ENCODE peak calls at places on chromosomes 1 and 21, in nine cellular contexts. One of them, this sample, is unnamed.

GRCh38 chr1:212498243-212498642 is 65.5 kb downstream of the NENF start:
- DNase-seq in activated CD8-positive, alpha-beta T cell treated with anti-CD3 and anti-CD28 coated beads for 36 hours: no peak
- DNase-seq in pancreas: no peak
- DNase-seq in MM.1S: no peak
- DNase-seq in AML-193: no peak
- DNase-seq in HTR-8/SVneo: no peak
- DNase-seq in HCT116: no peak
- DNase-seq in CD8-positive, alpha-beta memory T cell: no peak
- DNase-seq in central memory CD4-positive, alpha-beta T cell: no peak
- DNase-seq in this sample: no peak

GRCh38 chr21:45366931-45367401 is 38.0 kb upstream of the COL18A1 start:
- DNase-seq in activated CD8-positive, alpha-beta T cell treated with anti-CD3 and anti-CD28 coated beads for 36 hours: no peak
- DNase-seq in pancreas: peak; percentile 44
- DNase-seq in MM.1S: no peak
- DNase-seq in AML-193: no peak
- DNase-seq in HTR-8/SVneo: peak; percentile 97
- DNase-seq in HCT116: no peak
- DNase-seq in CD8-positive, alpha-beta memory T cell: no peak
- DNase-seq in central memory CD4-positive, alpha-beta T cell: no peak
- DNase-seq in this sample: no peak

GRCh38 chr1:226628624-226629155 is 80.1 kb downstream of the STUM start:
- DNase-seq in activated CD8-positive, alpha-beta T cell treated with anti-CD3 and anti-CD28 coated beads for 36 hours: no peak
- DNase-seq in pancreas: no peak
- DNase-seq in MM.1S: no peak
- DNase-seq in AML-193: no peak
- DNase-seq in HTR-8/SVneo: no peak
- DNase-seq in HCT116: no peak
- DNase-seq in CD8-positive, alpha-beta memory T cell: peak; percentile 26
- DNase-seq in central memory CD4-positive, alpha-beta T cell: no peak
- DNase-seq in this sample: no peak

GRCh38 chr1:17919525-17920439 is 164.6 kb downstream of the ACTL8 start:
- DNase-seq in activated CD8-positive, alpha-beta T cell treated with anti-CD3 and anti-CD28 coated beads for 36 hours: peak; percentile 23
- DNase-seq in pancreas: no peak
- DNase-seq in MM.1S: peak; percentile 8
- DNase-seq in AML-193: no peak
- DNase-seq in HTR-8/SVneo: peak; percentile 34
- DNase-seq in HCT116: peak; percentile 19
- DNase-seq in CD8-positive, alpha-beta memory T cell: no peak
- DNase-seq in central memory CD4-positive, alpha-beta T cell: no peak
- DNase-seq in this sample: peak; percentile 2

GRCh38 chr1:241646201-241646600 is 5.9 kb upstream of the WDR64 start:
- DNase-seq in activated CD8-positive, alpha-beta T cell treated with anti-CD3 and anti-CD28 coated beads for 36 hours: no peak
- DNase-seq in pancreas: no peak
- DNase-seq in MM.1S: no peak
- DNase-seq in AML-193: no peak
- DNase-seq in HTR-8/SVneo: no peak
- DNase-seq in HCT116: no peak
- DNase-seq in CD8-positive, alpha-beta memory T cell: no peak
- DNase-seq in central memory CD4-positive, alpha-beta T cell: no peak
- DNase-seq in this sample: no peak

GRCh38 chr1:20470174-20470573 is 15.8 kb downstream of the CAMK2N1 start:
- DNase-seq in activated CD8-positive, alpha-beta T cell treated with anti-CD3 and anti-CD28 coated beads for 36 hours: no peak
- DNase-seq in pancreas: no peak
- DNase-seq in MM.1S: no peak
- DNase-seq in AML-193: no peak
- DNase-seq in HTR-8/SVneo: no peak
- DNase-seq in HCT116: no peak
- DNase-seq in CD8-positive, alpha-beta memory T cell: no peak
- DNase-seq in central memory CD4-positive, alpha-beta T cell: no peak
- DNase-seq in this sample: no peak

GRCh38 chr1:30697977-30698376 is 25.4 kb downstream of the MATN1 start:
- DNase-seq in activated CD8-positive, alpha-beta T cell treated with anti-CD3 and anti-CD28 coated beads for 36 hours: no peak
- DNase-seq in pancreas: no peak
- DNase-seq in MM.1S: no peak
- DNase-seq in AML-193: no peak
- DNase-seq in HTR-8/SVneo: no peak
- DNase-seq in HCT116: no peak
- DNase-seq in CD8-positive, alpha-beta memory T cell: no peak
- DNase-seq in central memory CD4-positive, alpha-beta T cell: no peak
- DNase-seq in this sample: no peak

GRCh38 chr1:31828341-31828740 is 12.5 kb upstream of the SPOCD1 start:
- DNase-seq in activated CD8-positive, alpha-beta T cell treated with anti-CD3 and anti-CD28 coated beads for 36 hours: peak; percentile 44
- DNase-seq in pancreas: no peak
- DNase-seq in MM.1S: peak; percentile 41
- DNase-seq in AML-193: no peak
- DNase-seq in HTR-8/SVneo: no peak
- DNase-seq in HCT116: no peak
- DNase-seq in CD8-positive, alpha-beta memory T cell: no peak
- DNase-seq in central memory CD4-positive, alpha-beta T cell: no peak
- DNase-seq in this sample: no peak

GRCh38 chr1:199404976-199405375 is 622.5 kb upstream of the NR5A2 start:
- DNase-seq in activated CD8-positive, alpha-beta T cell treated with anti-CD3 and anti-CD28 coated beads for 36 hours: no peak
- DNase-seq in pancreas: no peak
- DNase-seq in MM.1S: no peak
- DNase-seq in AML-193: no peak
- DNase-seq in HTR-8/SVneo: no peak
- DNase-seq in HCT116: no peak
- DNase-seq in CD8-positive, alpha-beta memory T cell: no peak
- DNase-seq in central memory CD4-positive, alpha-beta T cell: no peak
- DNase-seq in this sample: no peak